ENCODE peak calls at places on chromosomes 5 and 9, in four cellular contexts. I is mesothelial cell of epicardium, R is IMR-90, J is fibroblast of mammary gland. V is an unnamed sample.

GRCh38 chr5:98214240-98215051 is 559.0 kb upstream of the RGMB start:
- DNase-seq in R (peak), I (no peak), J (peak), V (no peak)

GRCh38 chr9:31790720-31791119 is 593.7 kb upstream of the ACO1 start:
- DNase-seq in I (no peak), J (no peak), R (no peak), V (no peak)

GRCh38 chr5:77423022-77423750 is 68.9 kb downstream of the WDR41 start:
- DNase-seq in J (peak), I (no peak), R (no peak), V (no peak)

GRCh38 chr5:15585826-15586591 is 86.0 kb downstream of the FBXL7 start:
- DNase-seq in J (no peak), R (no peak), I (no peak), V (no peak)

GRCh38 chr5:128258387-128258786 is 174.8 kb downstream of the SLC12A2 start:
- DNase-seq in R (no peak), J (no peak), I (no peak), V (no peak)

GRCh38 chr5:156841737-156842136 is 8.4 kb upstream of the PPP1R2B start:
- DNase-seq in R (no peak), J (no peak), I (no peak), V (no peak)

GRCh38 chr5:68839019-68839552 is 254.7 kb upstream of the SLC30A5 start:
- DNase-seq in R (no peak), I (no peak), J (peak), V (no peak)

GRCh38 chr5:143775258-143775657 is 36.7 kb upstream of the HMHB1 start:
- DNase-seq in I (no peak), J (peak), R (peak), V (no peak)

GRCh38 chr5:11143456-11144267 is 382.6 kb upstream of the DAP start:
- DNase-seq in I (no peak), R (no peak), J (no peak), V (no peak)

GRCh38 chr9:115000217-115000639 is 69.8 kb upstream of the TNFSF8 start:
- DNase-seq in J (peak), I (no peak), R (no peak), V (no peak)

GRCh38 chr5:38060354-38060753 is 198.0 kb upstream of the EGFLAM start:
- DNase-seq in I (no peak), R (peak), J (no peak), V (no peak)

GRCh38 chr9:129493002-129493713 is 127.7 kb downstream of the C9orf50 start:
- DNase-seq in R (no peak), I (no peak), J (no peak), V (no peak)

GRCh38 chr5:169296456-169297220 is 4.3 kb downstream of the SLIT3 start:
- DNase-seq in I (no peak), R (no peak), J (peak), V (no peak)

GRCh38 chr9:108671794-108672193 is 184.0 kb downstream of the ACTL7B start:
- DNase-seq in R (peak), J (peak), I (no peak), V (no peak)

GRCh38 chr9:108668191-108668940 is 187.4 kb downstream of the ACTL7B start:
- DNase-seq in J (no peak), I (no peak), R (no peak), V (no peak)

GRCh38 chr9:108673386-108673785 is 182.4 kb downstream of the ACTL7B start:
- DNase-seq in J (peak), R (no peak), I (no peak), V (no peak)

GRCh38 chr9:108672475-108673065 is 183.2 kb downstream of the ACTL7B start:
- DNase-seq in J (peak), I (no peak), R (no peak), V (no peak)

DNA sequence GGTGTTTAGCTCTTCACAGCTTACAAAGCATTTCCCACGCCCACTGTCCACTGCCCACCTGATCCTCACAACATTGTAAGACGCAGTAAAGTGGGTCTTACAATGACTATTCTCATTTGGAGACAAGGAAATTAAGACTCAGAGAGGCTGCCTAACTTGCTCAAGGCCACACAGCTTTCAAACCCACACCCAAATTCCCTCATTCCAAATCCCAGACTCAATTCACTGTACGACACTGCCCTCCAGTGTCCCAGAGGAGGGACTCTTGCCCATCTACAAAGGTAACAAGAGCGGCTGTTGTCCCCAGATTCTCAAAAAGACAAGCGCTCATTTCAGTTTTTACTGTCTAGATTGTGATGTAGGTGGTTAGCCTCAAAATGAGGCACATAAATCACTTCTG is 184.6 kb downstream of the ACTL7B start:
- DNase-seq in I (no peak), J (peak), R (peak), V (no peak)
- TF ChIP-seq CTCF in I (no peak), J (peak), R (peak), V (peak)

GRCh38 chr9:81968026-81968425 is 20.5 kb upstream of the SPATA31D1 start:
- DNase-seq in R (no peak), J (no peak), I (no peak), V (no peak)

GRCh38 chr9:81964216-81965171 is 21.2 kb downstream of the SPATA31D3 start:
- DNase-seq in I (no peak), R (peak), J (peak), V (no peak)

GRCh38 chr9:81971727-81972126 is 16.8 kb upstream of the SPATA31D1 start:
- DNase-seq in R (no peak), I (no peak), J (no peak), V (no peak)

GRCh38 chr9:81974764-81975163 is 13.8 kb upstream of the SPATA31D1 start:
- DNase-seq in J (no peak), R (no peak), I (no peak), V (no peak)

GRCh38 chr9:81969971-81970370 is 18.6 kb upstream of the SPATA31D1 start:
- DNase-seq in R (peak), I (no peak), J (peak), V (no peak)
- TF ChIP-seq CTCF in R (no peak), I (no peak), J (no peak), V (no peak)

GRCh38 chr5:122291000-122291592 is 20.9 kb upstream of the SNCAIP start:
- DNase-seq in R (no peak), J (no peak), I (no peak), V (no peak)

GRCh38 chr5:122300374-122300773 is 11.7 kb upstream of the SNCAIP start:
- DNase-seq in J (no peak), I (no peak), R (no peak), V (no peak)

GRCh38 chr5:122292357-122292756 is 19.7 kb upstream of the SNCAIP start:
- DNase-seq in I (no peak), R (peak), J (peak), V (no peak)

GRCh38 chr5:122297587-122298298 is 14.3 kb upstream of the SNCAIP start:
- DNase-seq in I (no peak), R (no peak), J (no peak), V (no peak)

DNA sequence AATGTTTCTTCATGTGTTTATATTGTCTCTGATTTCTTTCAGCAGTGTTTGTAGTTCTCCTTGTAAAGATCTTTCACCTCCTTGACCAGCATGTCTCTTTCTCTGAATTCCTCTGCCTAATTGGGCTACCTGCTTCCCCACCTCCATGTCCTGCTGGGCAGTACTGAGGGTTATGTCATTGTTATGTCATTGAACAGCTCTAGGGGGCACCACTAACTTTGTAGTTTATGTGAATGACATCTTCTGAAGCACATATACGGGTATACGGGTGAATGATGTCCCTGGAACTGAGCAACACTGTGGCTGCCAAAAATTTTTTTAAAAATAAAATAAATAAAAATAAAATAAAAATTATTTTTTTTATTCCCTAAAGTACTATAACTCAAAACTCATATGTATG is 16.9 kb upstream of the SNCAIP start:
- DNase-seq in I (no peak), J (no peak), R (no peak), V (no peak)
- TF ChIP-seq CTCF in I (no peak), J (peak), R (peak), V (peak)

DNA sequence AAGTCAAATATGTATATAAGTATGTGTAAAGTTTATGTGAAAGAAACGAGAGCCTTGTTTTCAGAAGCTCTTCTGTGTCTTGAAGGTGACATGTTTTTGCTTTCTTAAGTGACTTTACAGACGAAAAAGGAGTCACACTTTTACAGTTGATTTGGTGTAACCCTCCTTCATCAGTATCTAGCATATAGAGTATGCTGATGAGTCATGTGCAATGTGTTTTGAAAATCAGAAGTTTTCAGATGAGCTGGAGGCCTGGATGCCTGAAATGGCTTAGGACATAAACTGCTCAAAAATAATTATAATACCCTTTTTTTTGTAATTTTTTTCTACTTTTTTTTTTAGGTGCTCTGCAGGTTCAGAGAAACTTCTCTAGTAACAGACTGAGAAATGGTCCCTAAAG is 209.5 kb downstream of the CD180 start:
- DNase-seq in J (peak), R (peak), I (no peak), V (no peak)
- TF ChIP-seq CTCF in J (no peak), R (no peak), I (no peak), V (no peak)

GRCh38 chr9:72809586-72809985 is 143.3 kb downstream of the ALDH1A1 start:
- DNase-seq in J (no peak), R (no peak), I (no peak), V (no peak)

GRCh38 chr9:72813544-72813943 is 139.3 kb downstream of the ALDH1A1 start:
- DNase-seq in J (no peak), I (no peak), R (no peak), V (no peak)

GRCh38 chr9:72812622-72813111 is 140.2 kb downstream of the ALDH1A1 start:
- DNase-seq in J (no peak), I (no peak), R (no peak), V (no peak)

GRCh38 chr9:72808446-72808768 is 144.4 kb downstream of the ALDH1A1 start:
- DNase-seq in R (no peak), J (no peak), I (no peak), V (no peak)

DNA sequence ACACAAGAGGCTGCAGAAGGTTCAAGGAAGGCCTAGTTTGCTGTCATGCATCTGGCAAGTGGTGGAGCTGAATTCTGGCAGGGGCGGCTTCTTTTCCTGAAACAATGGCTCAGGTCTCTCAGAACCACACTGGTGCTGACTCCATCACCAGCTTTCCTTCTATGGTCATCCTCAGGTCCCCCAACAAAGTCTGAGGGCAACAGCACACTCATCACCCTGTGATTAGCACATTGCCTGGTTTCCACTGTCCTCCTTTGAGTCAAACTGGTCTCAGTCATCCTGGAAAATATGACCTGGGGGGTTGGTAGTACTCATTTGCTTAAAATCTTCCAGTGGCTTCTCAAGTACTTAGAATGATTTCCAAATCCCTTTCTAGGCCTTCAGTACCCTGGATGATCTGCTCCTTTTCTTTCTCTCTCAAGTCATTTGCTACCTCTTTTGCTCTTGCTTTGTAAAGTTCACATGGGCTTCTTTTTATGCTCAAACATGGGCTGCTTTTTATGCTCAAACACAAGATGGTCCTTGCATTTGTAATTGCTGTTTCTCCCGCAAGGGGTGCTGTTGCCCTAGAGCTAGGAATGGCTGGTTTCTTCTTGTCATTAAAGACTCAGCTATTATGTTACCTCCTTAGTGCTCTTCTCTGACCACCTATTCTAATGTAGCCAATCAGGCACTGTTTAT is 144.9 kb downstream of the ALDH1A1 start:
- DNase-seq in I (no peak), R (no peak), J (no peak), V (no peak)
- TF ChIP-seq CTCF in I (no peak), R (peak), J (peak), V (peak)

V was measured in type B pancreatic cell.